ENCODE peak calls at places on chromosome 18, in ten cellular contexts. T is progenitor cell of endocrine pancreas, L is cardiac muscle cell, B is foreskin fibroblast, Q is GM23338, H is Calu3, N is RWPE1, W is cardiac fibroblast, C is endodermal cell, A is AG09309. P is an unnamed sample.

GRCh38 chr18:9348079-9348671 is 13.6 kb downstream of the TWSG1 start:
- DNase-seq in L (peak; percentile 59), T (no peak), H (no peak), C (no peak), A (no peak), N (no peak), B (peak; percentile 56), Q (no peak), W (peak; percentile 47), P (no peak)

GRCh38 chr18:1092228-1092627 is 187.6 kb downstream of the ADCYAP1 start:
- DNase-seq in H (peak; percentile 11), B (no peak), L (peak; percentile 9), Q (peak; percentile 75), N (peak; percentile 15), C (peak; percentile 86), A (no peak), T (peak; percentile 22), W (peak; percentile 4), P (peak; percentile 30)

GRCh38 chr18:48671561-48671945 is 132.7 kb downstream of the CTIF start:
- DNase-seq in A (no peak), H (no peak), B (no peak), W (no peak), N (no peak), L (no peak), C (no peak), Q (no peak), T (no peak), P (no peak)

GRCh38 chr18:70693196-70693595 is 404.4 kb downstream of the SOCS6 start:
- DNase-seq in N (no peak), Q (no peak), L (peak; percentile 35), W (no peak), T (no peak), C (peak; percentile 41), H (no peak), A (no peak), B (no peak), P (peak; percentile 5)

GRCh38 chr18:75524852-75525251 is 97.3 kb upstream of the SMIM21 start:
- DNase-seq in H (no peak), W (no peak), T (no peak), B (no peak), A (no peak), N (no peak), C (no peak), Q (no peak), L (no peak), P (no peak)

GRCh38 chr18:21484851-21485636 is 115.5 kb downstream of the ESCO1 start:
- DNase-seq in L (peak; percentile 22), T (no peak), H (no peak), Q (no peak), B (peak; percentile 49), A (no peak), N (no peak), W (peak; percentile 41), C (no peak), P (no peak)

GRCh38 chr18:57649536-57650495 is 28.2 kb upstream of the NARS1 start:
- DNase-seq in W (peak; percentile 76), N (peak; percentile 68), T (no peak), C (no peak), Q (no peak), L (peak; percentile 87), H (no peak), A (peak; percentile 53), B (peak; percentile 89), P (no peak)

GRCh38 chr18:10822457-10822856 is 296.6 kb downstream of the NAPG start:
- DNase-seq in T (no peak), H (no peak), L (peak; percentile 55), Q (peak; percentile 48), N (no peak), A (no peak), B (no peak), C (peak; percentile 62), W (peak; percentile 18), P (no peak)

GRCh38 chr18:72566327-72566726 is 22.2 kb upstream of the CBLN2 start:
- DNase-seq in B (no peak), N (no peak), W (no peak), L (no peak), T (no peak), H (no peak), A (no peak), C (no peak), Q (no peak), P (no peak)

GRCh38 chr18:46502444-46502843 is 154.6 kb downstream of the LOXHD1 start:
- DNase-seq in T (peak; percentile 48), N (peak; percentile 8), A (no peak), W (peak; percentile 5), Q (peak; percentile 69), B (no peak), L (peak; percentile 14), C (peak; percentile 88), H (no peak), P (peak; percentile 80)

GRCh38 chr18:7870855-7871254 is 303.7 kb downstream of the PTPRM start:
- DNase-seq in B (peak; percentile 71), C (no peak), Q (no peak), A (peak; percentile 21), L (peak; percentile 61), H (no peak), N (no peak), W (peak; percentile 56), T (no peak), P (no peak)

GRCh38 chr18:66159451-66159850 is 408.6 kb downstream of the CDH7 start:
- DNase-seq in B (no peak), W (no peak), L (no peak), A (no peak), T (no peak), H (no peak), Q (no peak), C (no peak), N (no peak), P (no peak)

GRCh38 chr18:13615432-13615861 is 110.9 kb downstream of the FAM210A start:
- DNase-seq in L (no peak), H (no peak), N (no peak), C (no peak), A (no peak), Q (no peak), T (no peak), B (no peak), W (no peak), P (no peak)

GRCh38 chr18:41391616-41392610 is 563.1 kb upstream of the PIK3C3 start:
- DNase-seq in Q (peak; percentile 91), A (no peak), W (peak; percentile 79), B (peak; percentile 56), T (peak; percentile 37), L (peak; percentile 85), H (peak; percentile 16), N (peak; percentile 4), C (peak; percentile 89), P (peak; percentile 73)

GRCh38 chr18:59877366-59877765 is 22.4 kb upstream of the PMAIP1 start:
- DNase-seq in B (peak; percentile 48), A (no peak), T (no peak), H (no peak), L (no peak), C (no peak), Q (no peak), N (no peak), W (no peak), P (no peak)

GRCh38 chr18:72811047-72811446 is 56.7 kb downstream of the NETO1 start:
- DNase-seq in W (no peak), N (no peak), A (no peak), T (no peak), H (no peak), Q (no peak), C (no peak), B (no peak), L (no peak), P (no peak)

GRCh38 chr18:45090526-45091140 is 409.9 kb downstream of the SETBP1 start:
- DNase-seq in T (no peak), W (no peak), L (no peak), N (no peak), A (no peak), Q (no peak), C (no peak), B (no peak), H (no peak), P (no peak)

GRCh38 chr18:68972176-68972575 is 174.3 kb downstream of the CCDC102B start:
- DNase-seq in A (no peak), B (peak; percentile 6), T (no peak), Q (no peak), H (no peak), N (no peak), C (no peak), W (peak; percentile 17), L (no peak), P (no peak)

DNA sequence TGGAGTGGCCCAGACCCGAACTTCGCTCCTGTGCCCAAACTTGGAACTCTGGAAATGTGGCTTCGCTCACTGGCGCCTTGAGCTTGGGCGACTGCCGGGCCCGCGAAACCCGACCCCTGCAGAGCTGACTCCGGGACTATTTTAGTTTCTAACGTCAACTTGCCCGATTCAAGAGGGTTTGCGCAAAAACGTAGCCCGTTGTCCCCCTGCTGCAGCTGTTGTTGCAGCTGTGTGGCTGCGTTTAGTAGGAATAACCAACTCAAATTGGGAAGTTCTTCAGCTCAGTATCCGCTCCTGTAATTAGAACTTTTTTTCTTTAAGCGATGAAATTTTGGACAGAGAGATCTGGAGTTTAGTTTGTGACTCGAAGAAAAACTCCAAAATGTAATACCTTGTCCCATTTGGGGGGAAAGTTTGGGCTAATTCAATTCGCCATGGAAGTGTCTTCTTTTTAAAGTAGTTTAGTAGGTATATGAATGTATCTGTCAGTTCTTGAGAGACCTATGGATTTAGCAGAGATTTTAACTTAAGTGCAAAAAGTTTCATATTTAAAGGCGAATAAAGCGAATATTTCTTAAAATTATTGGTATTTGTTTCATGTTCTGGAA is 565 bp downstream of the MYL12A start:
- DNase-seq in T (no peak), C (no peak), H (no peak), Q (peak; percentile 61), W (peak; percentile 60), L (peak; percentile 56), A (no peak), B (peak; percentile 35), N (no peak), P (peak; percentile 61)
- TF ChIP-seq CTCF in T (no peak), C (no peak), H (no peak), Q (no peak), W (no peak), L (no peak), A (no peak), B (no peak), N (no peak), P (no peak)

GRCh38 chr18:32461704-32462272 is 8.9 kb downstream of the GAREM1 start:
- DNase-seq in Q (no peak), A (no peak), T (no peak), B (no peak), L (no peak), N (no peak), W (no peak), H (no peak), C (no peak), P (no peak)
- TF ChIP-seq CTCF in Q (peak; percentile 54), A (no peak), T (peak; percentile 17), B (no peak), L (no peak), N (no peak), W (peak; percentile 3), H (peak; percentile 11), C (peak; percentile 53), P (no peak)

GRCh38 chr18:50091495-50092249 is 103.3 kb downstream of the MYO5B start:
- DNase-seq in N (no peak), T (no peak), L (no peak), Q (no peak), H (no peak), W (no peak), C (no peak), A (no peak), B (peak; percentile 24), P (no peak)
- TF ChIP-seq CTCF in N (no peak), T (no peak), L (no peak), Q (no peak), H (no peak), W (no peak), C (no peak), A (no peak), B (no peak), P (no peak)

GRCh38 chr18:24421831-24422230 is 4.6 kb upstream of the IMPACT start:
- DNase-seq in A (no peak), B (peak; percentile 39), H (no peak), T (no peak), L (no peak), W (no peak), C (no peak), N (no peak), Q (no peak), P (no peak)
- TF ChIP-seq CTCF in A (no peak), B (no peak), H (no peak), T (no peak), L (no peak), W (no peak), C (no peak), N (no peak), Q (no peak), P (no peak)

P was measured in nephron progenitor cell.